ENCODE peak calls at places on chromosome 13, in seven cellular contexts. G is HFFc6, R is IMR-90, O is tibial nerve, P is astrocyte, U is stomach, C is type B pancreatic cell. K is an unnamed sample.

GRCh38 chr13:107370036-107370785 is 802.3 kb upstream of the ARGLU1 start:
- DNase-seq in P (peak), C (no peak), G (no peak), O (no peak), R (peak), U (no peak), K (peak)

GRCh38 chr13:88144580-88144979 is 473.4 kb downstream of the SLITRK5 start:
- DNase-seq in U (no peak), R (no peak), G (no peak), O (no peak), P (no peak), C (no peak), K (no peak)

GRCh38 chr13:64305246-64305645 is 2889.6 kb upstream of the PCDH20 start:
- DNase-seq in C (no peak), O (no peak), G (peak), U (no peak), P (peak), R (peak), K (no peak)

GRCh38 chr13:73880365-73880764 is 253.8 kb downstream of the KLF12 start:
- DNase-seq in U (no peak), P (peak), G (no peak), C (no peak), R (peak), O (no peak), K (peak)

GRCh38 chr13:26563713-26564112 is 6.2 kb downstream of the WASF3 start:
- DNase-seq in P (no peak), U (no peak), R (no peak), O (no peak), C (no peak), G (no peak), K (no peak)

GRCh38 chr13:77207943-77208342 is 119.0 kb downstream of the MYCBP2 start:
- DNase-seq in C (no peak), U (no peak), R (peak), O (no peak), P (peak), G (peak), K (peak)

GRCh38 chr13:79781829-79782540 is 301.0 kb downstream of the NDFIP2 start:
- DNase-seq in P (peak), C (no peak), U (no peak), R (peak), O (no peak), G (peak), K (no peak)

GRCh38 chr13:81058916-81059290 is 718.0 kb upstream of the SPRY2 start:
- DNase-seq in C (no peak), P (peak), U (no peak), R (no peak), G (no peak), O (no peak), K (no peak)

GRCh38 chr13:74153316-74153715 is 19.1 kb upstream of the KLF12 start:
- DNase-seq in U (no peak), P (no peak), R (no peak), G (no peak), C (no peak), O (no peak), K (no peak)

GRCh38 chr13:32314271-32314967 is 744 bp downstream of the ZAR1L start:
- DNase-seq in G (no peak), U (peak), P (no peak), R (no peak), C (no peak), O (peak), K (peak)

DNA sequence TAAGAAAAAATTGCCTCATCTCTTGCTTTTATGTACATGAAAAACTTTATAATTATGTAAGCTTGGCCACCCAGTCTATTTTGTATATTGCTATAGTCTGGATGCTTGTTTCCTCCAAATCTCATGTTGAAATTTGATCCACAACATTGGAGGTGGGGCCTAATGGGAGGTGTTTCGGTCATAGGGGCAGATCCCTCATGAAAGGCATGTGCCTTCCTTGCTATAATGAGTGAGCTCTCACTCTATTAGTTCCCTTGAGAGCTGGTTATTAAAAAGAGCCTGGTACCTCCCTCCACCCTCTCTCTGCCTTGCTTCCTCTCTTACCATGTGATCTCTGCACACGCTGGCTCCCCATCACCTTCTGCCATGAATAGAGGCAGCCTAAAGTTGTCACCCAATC is 1005.1 kb downstream of the PCDH9 start:
- DNase-seq in R (no peak), P (no peak), U (no peak), O (no peak), C (no peak), G (no peak), K (no peak)
- TF ChIP-seq CTCF in R (no peak), P (no peak), U (no peak), O (no peak), C (no peak), G (no peak), K (no peak)

GRCh38 chr13:99145461-99145860 is 55.2 kb upstream of the UBAC2 start:
- DNase-seq in G (no peak), O (no peak), U (no peak), P (no peak), R (no peak), C (no peak), K (no peak)
- TF ChIP-seq CTCF in G (no peak), O (no peak), U (no peak), P (no peak), R (no peak), C (no peak), K (no peak)

GRCh38 chr13:110680852-110681251 is 25.1 kb downstream of the CARS2 start:
- DNase-seq in U (no peak), C (no peak), P (no peak), O (no peak), G (peak), R (no peak), K (peak)
- TF ChIP-seq CTCF in U (peak), C (peak), P (peak), O (no peak), G (peak), R (peak), K (peak)

GRCh38 chr13:20331419-20331818 is 99.3 kb upstream of the GJB6 start:
- DNase-seq in R (no peak), U (no peak), O (no peak), G (no peak), P (no peak), C (no peak), K (no peak)
- TF ChIP-seq CTCF in R (no peak), U (no peak), O (no peak), G (peak), P (no peak), C (peak), K (peak)

DNA sequence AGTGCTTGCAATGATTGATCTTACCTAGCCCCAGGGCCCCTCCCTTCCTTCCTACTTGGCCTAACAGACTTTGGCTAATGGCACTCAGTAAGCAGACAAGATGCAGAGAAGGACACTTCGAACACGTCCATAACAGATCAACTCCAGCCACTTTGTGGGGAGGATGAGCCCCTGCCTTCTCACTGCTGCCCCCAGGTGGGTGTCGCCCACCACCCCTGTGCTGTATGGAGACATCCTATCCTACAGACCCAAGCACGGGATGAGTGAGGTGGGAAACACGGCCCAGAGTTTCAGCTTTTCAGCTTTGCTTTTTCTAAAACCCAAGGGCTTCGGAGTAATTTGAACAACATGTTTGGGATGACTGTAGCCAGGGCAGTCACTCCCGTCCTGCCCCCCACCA is 5.5 kb downstream of the SLC7A1 start:
- DNase-seq in R (no peak), C (no peak), U (no peak), G (no peak), O (no peak), P (no peak), K (no peak)
- TF ChIP-seq CTCF in R (peak), C (no peak), U (no peak), G (peak), O (no peak), P (no peak), K (peak)

DNA sequence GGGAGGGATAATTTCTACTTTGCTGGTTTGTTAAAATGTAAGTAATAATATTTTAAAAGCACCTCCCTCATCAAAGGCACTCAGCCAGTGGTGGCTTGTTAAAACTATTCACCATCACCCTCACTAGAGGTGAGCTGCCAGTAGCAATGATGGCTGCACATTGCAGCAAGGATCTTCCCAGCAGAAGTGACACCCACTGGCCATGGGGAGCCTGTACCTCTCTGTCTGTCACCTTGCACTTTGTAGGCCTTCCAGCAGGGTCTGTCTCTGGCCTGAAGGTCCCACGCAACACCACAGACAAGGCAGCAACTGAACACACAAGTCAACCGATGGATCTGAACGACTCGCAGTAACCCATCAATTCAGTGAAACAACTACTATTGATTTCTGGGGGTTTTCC is 47.3 kb upstream of the C13orf42 start:
- DNase-seq in P (no peak), G (no peak), C (no peak), R (no peak), O (no peak), U (no peak), K (no peak)
- TF ChIP-seq CTCF in P (no peak), G (no peak), C (no peak), R (no peak), O (no peak), U (no peak), K (no peak)

DNA sequence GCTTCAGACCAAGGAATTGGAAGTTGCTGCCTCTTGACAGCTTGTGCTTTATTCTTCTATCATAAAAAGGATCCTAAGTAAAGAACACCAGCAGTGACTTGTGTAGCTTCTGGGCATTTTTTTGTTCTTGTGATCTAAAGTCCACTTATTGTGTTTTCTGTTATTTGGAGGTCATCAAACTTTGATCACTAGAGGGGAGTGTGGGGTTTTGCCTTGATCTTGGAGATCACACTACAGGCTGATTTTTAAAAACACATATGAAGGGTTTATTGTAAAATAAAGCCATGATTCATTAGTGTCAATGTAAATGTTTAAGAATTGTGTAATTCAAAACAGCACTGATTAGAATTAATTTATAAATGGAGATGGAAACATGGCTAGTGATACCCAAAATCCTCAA is 328.7 kb upstream of the EDNRB start:
- DNase-seq in C (no peak), O (no peak), R (no peak), P (no peak), G (no peak), U (no peak), K (no peak)
- TF ChIP-seq CTCF in C (no peak), O (no peak), R (no peak), P (no peak), G (no peak), U (no peak), K (no peak)

DNA sequence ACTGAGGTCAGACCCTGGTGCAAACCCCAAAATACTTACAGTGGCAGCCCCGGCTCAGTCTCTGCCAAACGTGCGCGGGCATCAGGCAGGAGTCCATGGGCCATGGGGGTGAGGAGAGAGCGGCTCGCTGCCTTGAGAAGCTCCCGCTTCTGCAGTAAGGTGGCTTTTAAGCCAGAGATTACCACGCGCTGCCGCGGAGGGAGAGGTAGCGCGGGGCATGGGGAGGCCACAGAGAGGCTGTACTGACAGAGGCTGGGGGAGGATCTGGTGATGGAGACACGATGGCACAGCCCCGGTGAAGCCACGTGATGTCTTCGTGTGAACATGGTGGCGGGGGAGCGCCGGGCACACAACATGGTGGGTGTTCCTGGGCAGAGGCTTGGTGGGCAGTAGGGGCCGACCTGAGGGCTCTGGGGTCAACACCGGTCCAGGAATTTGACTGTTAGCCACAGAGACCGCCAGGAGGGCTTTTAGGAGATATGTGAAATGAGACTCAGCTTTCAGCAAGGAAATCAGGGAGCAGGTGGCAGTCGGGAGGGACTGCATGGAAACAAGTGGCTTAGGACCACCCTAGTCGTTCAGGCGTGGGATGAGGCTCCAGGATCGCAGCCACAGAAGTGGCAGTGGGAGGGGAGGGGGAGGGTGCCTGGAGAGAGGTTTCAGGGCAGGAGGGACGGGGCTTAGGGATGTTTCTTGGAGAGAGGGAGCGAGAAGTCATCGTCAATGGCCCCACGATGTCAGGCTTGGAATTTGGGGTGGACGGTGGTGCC is 24.1 kb downstream of the MCF2L start:
- DNase-seq in U (no peak), R (no peak), C (no peak), P (no peak), O (no peak), G (no peak), K (no peak)
- TF ChIP-seq CTCF in U (no peak), R (no peak), C (no peak), P (no peak), O (no peak), G (no peak), K (no peak)

DNA sequence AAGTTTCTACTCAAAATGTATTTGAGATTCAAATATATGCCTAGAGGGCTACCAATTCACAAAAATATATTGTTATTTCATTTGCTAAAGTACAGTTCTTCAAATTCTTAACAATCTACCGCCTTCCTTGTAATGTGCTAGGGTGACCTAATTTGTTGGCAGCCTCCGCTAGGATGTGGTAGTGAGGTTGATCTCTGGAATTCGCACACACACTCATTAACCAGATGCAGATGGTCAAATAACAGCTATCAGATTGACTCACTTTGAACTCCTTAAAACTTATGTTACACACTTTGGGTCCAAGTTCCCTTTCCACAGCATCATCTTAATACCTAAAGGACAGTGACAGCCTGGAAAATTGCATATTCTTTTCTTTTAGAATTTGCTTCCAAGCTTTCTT is 367.3 kb downstream of the DCT start:
- DNase-seq in C (no peak), O (peak), G (peak), R (peak), U (no peak), P (peak), K (peak)
- TF ChIP-seq CTCF in C (no peak), O (no peak), G (no peak), R (no peak), U (no peak), P (no peak), K (no peak)

K was measured in fibroblast of villous mesenchyme.